ENCODE peak calls at places on chromosomes 5 and 9, in eight cellular contexts. Y is HEK293T; R is naive thymus-derived CD4-positive, alpha-beta T cell; M is activated naive CD8-positive, alpha-beta T cell treated with anti-CD3 and anti-CD28 coated beads, Interleukin-2, amount 50 U/mL, for 24 hours; V is GM03348; X is stimulated activated CD4-positive, alpha-beta T cell treated with anti-CD3 and anti-CD28 coated beads, Interleukin-4, amount 100 ng/mL, for 48 hours; Q is HL-60; P is AG04450. U is an unnamed sample.

GRCh38 chr5:11504794-11505193 is 399.5 kb downstream of the CTNND2 start:
- DNase-seq in Q (no peak), Y (no peak), P (no peak), X (no peak), M (no peak), V (no peak), R (no peak), U (no peak)

GRCh38 chr5:12245429-12245828 is 341.2 kb upstream of the CTNND2 start:
- DNase-seq in P (no peak), X (no peak), M (no peak), Q (no peak), V (no peak), Y (no peak), R (no peak), U (no peak)

GRCh38 chr5:55521903-55522302 is 12.9 kb downstream of the PLPP1 start:
- DNase-seq in Q (no peak), M (no peak), Y (no peak), V (no peak), X (no peak), R (no peak), P (no peak), U (no peak)

GRCh38 chr5:127290019-127290945 is at the start of gene MEGF10:
- DNase-seq in P (no peak), V (peak), R (no peak), M (peak), X (peak), Y (peak), Q (no peak), U (no peak)

GRCh38 chr9:109194157-109194556 is 27.1 kb upstream of the FRRS1L start:
- DNase-seq in X (no peak), V (no peak), R (no peak), P (peak), M (no peak), Y (no peak), Q (no peak), U (no peak)

GRCh38 chr5:173243808-173244305 is 8.9 kb upstream of the NKX2-5 start:
- DNase-seq in V (no peak), X (no peak), Q (no peak), R (no peak), Y (no peak), P (no peak), M (no peak), U (no peak)

GRCh38 chr9:26945591-26945990 is 1.5 kb downstream of the PLAA start:
- DNase-seq in Y (no peak), M (no peak), X (no peak), Q (no peak), V (no peak), R (no peak), P (no peak), U (no peak)

GRCh38 chr5:60372786-60373185 is 327.2 kb downstream of the DEPDC1B start:
- DNase-seq in X (no peak), M (no peak), Y (no peak), V (no peak), Q (no peak), R (no peak), P (no peak), U (no peak)

GRCh38 chr9:126439402-126439765 is 112.8 kb downstream of the MVB12B start:
- DNase-seq in M (no peak), V (peak), R (no peak), Y (no peak), P (peak), Q (no peak), X (no peak), U (no peak)

GRCh38 chr9:118209343-118209742 is 505.1 kb downstream of the TLR4 start:
- DNase-seq in M (no peak), P (no peak), V (no peak), Q (no peak), Y (no peak), R (no peak), X (no peak), U (no peak)

GRCh38 chr5:82019342-82020138 is 47.7 kb downstream of the ATG10 start:
- DNase-seq in Q (peak), V (no peak), X (no peak), M (no peak), Y (no peak), P (no peak), R (no peak), U (no peak)

GRCh38 chr5:144191998-144192397 is 21.3 kb downstream of the KCTD16 start:
- DNase-seq in V (peak), R (peak), P (no peak), X (no peak), M (peak), Y (peak), Q (peak), U (no peak)

GRCh38 chr9:71308454-71308853 is 187.0 kb upstream of the TRPM3 start:
- DNase-seq in X (no peak), M (no peak), R (no peak), P (no peak), V (no peak), Q (no peak), Y (no peak), U (no peak)

GRCh38 chr5:166720026-166720425 is 1571.4 kb upstream of the WWC1 start:
- DNase-seq in P (no peak), X (no peak), M (no peak), Y (no peak), Q (no peak), V (no peak), R (no peak), U (no peak)

GRCh38 chr9:84819446-84819845 is 149.9 kb downstream of the NTRK2 start:
- DNase-seq in Y (peak), Q (no peak), P (no peak), X (no peak), R (no peak), M (no peak), V (no peak), U (peak)

GRCh38 chr9:93096131-93096802 is at the start of gene CARD19:
- DNase-seq in R (peak), Q (no peak), X (no peak), P (no peak), M (peak), Y (peak), V (peak), U (no peak)

GRCh38 chr5:176987583-176987982 is 19.0 kb downstream of the UIMC1 start:
- DNase-seq in Q (no peak), P (no peak), R (no peak), V (no peak), Y (no peak), X (no peak), M (no peak), U (no peak)

GRCh38 chr5:178492278-178492677 is 97.9 kb downstream of the COL23A1 start:
- DNase-seq in X (no peak), V (no peak), Y (no peak), R (no peak), Q (no peak), P (no peak), M (no peak), U (no peak)

GRCh38 chr9:111566234-111566633 is 33.2 kb downstream of the PTGR1 start:
- DNase-seq in Y (no peak), Q (no peak), P (no peak), R (no peak), V (no peak), X (no peak), M (no peak), U (no peak)

GRCh38 chr5:79257314-79257713 is 21.4 kb downstream of the JMY start:
- DNase-seq in P (no peak), M (no peak), X (no peak), V (no peak), Y (no peak), R (no peak), Q (no peak), U (no peak)

GRCh38 chr5:127615916-127616315 is 33.0 kb upstream of the CTXN3 start:
- DNase-seq in Q (no peak), V (no peak), X (no peak), P (no peak), Y (no peak), R (no peak), M (no peak), U (no peak)

GRCh38 chr5:92927291-92927778 is 653.7 kb downstream of the NR2F1-AS1 start:
- DNase-seq in M (no peak), Y (no peak), X (no peak), R (no peak), P (no peak), V (no peak), Q (no peak), U (no peak)

GRCh38 chr5:96245401-96246091 is 187.5 kb downstream of the PCSK1 start:
- DNase-seq in Q (no peak), R (no peak), P (no peak), Y (no peak), X (no peak), V (no peak), M (no peak), U (no peak)

GRCh38 chr9:116546711-116547581 is 140.2 kb upstream of the TRIM32 start:
- DNase-seq in M (no peak), R (no peak), V (peak), P (no peak), X (no peak), Y (no peak), Q (no peak), U (no peak)

GRCh38 chr5:142385194-142385593 is 60.4 kb upstream of the SPRY4 start:
- DNase-seq in R (no peak), X (no peak), Y (no peak), M (no peak), P (peak), Q (no peak), V (peak), U (no peak)

GRCh38 chr5:168076561-168076991 is 214.9 kb upstream of the WWC1 start:
- DNase-seq in Y (peak), P (peak), V (peak), M (peak), R (no peak), Q (peak), X (peak), U (no peak)

GRCh38 chr9:128124873-128125574 is 2.5 kb downstream of the PTGES2 start:
- DNase-seq in V (no peak), X (peak), Y (peak), Q (peak), M (peak), P (peak), R (no peak), U (peak)

GRCh38 chr9:11915699-11916098 is 777.5 kb upstream of the TYRP1 start:
- DNase-seq in P (no peak), Q (no peak), X (no peak), R (no peak), M (no peak), Y (no peak), V (no peak), U (peak)

GRCh38 chr9:81848472-81848871 is 79.8 kb upstream of the SPATA31D4 start:
- DNase-seq in R (no peak), Y (no peak), M (no peak), V (peak), X (no peak), P (no peak), Q (no peak), U (no peak)

GRCh38 chr5:157933005-157933404 is 74.1 kb upstream of the CLINT1 start:
- DNase-seq in P (no peak), V (no peak), Q (no peak), X (no peak), M (no peak), R (no peak), Y (no peak), U (no peak)

GRCh38 chr5:100900796-100901731 is 2.0 kb downstream of the ST8SIA4 start:
- DNase-seq in V (peak), M (peak), Y (peak), X (peak), Q (peak), P (no peak), R (peak), U (no peak)

GRCh38 chr9:129476821-129477611 is 143.9 kb downstream of the C9orf50 start:
- DNase-seq in X (no peak), V (no peak), P (no peak), R (no peak), Q (no peak), Y (no peak), M (no peak), U (no peak)

GRCh38 chr9:99104459-99105151 is at the start of gene TGFBR1:
- DNase-seq in X (peak), Q (peak), M (peak), Y (peak), P (no peak), R (peak), V (peak), U (peak)

GRCh38 chr5:156186760-156187159 is 140.2 kb upstream of the SGCD start:
- DNase-seq in Q (no peak), X (no peak), P (no peak), M (no peak), V (peak), R (no peak), Y (no peak), U (no peak)

GRCh38 chr9:90249094-90249493 is 393.5 kb downstream of the DIRAS2 start:
- DNase-seq in X (no peak), Q (no peak), P (no peak), Y (no peak), V (no peak), R (no peak), M (no peak), U (no peak)

GRCh38 chr5:1108008-1108864 is 3.6 kb downstream of the SLC12A7 start:
- DNase-seq in X (no peak), V (no peak), M (no peak), R (no peak), Q (peak), Y (no peak), P (no peak), U (no peak)

GRCh38 chr5:39775458-39776365 is 350.9 kb upstream of the DAB2 start:
- DNase-seq in Y (no peak), M (no peak), P (peak), Q (no peak), R (no peak), V (peak), X (no peak), U (no peak)

GRCh38 chr5:67648201-67648671 is 451.6 kb upstream of the CD180 start:
- DNase-seq in X (no peak), R (no peak), V (peak), P (no peak), M (no peak), Q (no peak), Y (no peak), U (no peak)

U was measured in iPS DF 6.9.